ENCODE peak calls at places on chromosomes 7 and 10, in eight cellular contexts. One of them, this sample, is unnamed.

GRCh38 chr10:90041585-90041984 is 340.2 kb downstream of the KIF20B start:
- DNase-seq in Karpas-422: no peak
- DNase-seq in A549: no peak
- DNase-seq in CD8-positive, alpha-beta T cell: no peak
- DNase-seq in coronary artery: no peak
- DNase-seq in neural progenitor cell: no peak
- DNase-seq in IMR-90: no peak
- DNase-seq in RWPE1: no peak
- DNase-seq in this sample: no peak

GRCh38 chr7:77877800-77878199 is 79.2 kb downstream of the PHTF2 start:
- DNase-seq in Karpas-422: no peak
- DNase-seq in A549: no peak
- DNase-seq in CD8-positive, alpha-beta T cell: no peak
- DNase-seq in coronary artery: no peak
- DNase-seq in neural progenitor cell: no peak
- DNase-seq in IMR-90: peak; percentile 70
- DNase-seq in RWPE1: no peak
- DNase-seq in this sample: no peak

GRCh38 chr7:129169171-129169643 is 19.2 kb upstream of the SMO start:
- DNase-seq in Karpas-422: peak; percentile 80
- DNase-seq in A549: no peak
- DNase-seq in CD8-positive, alpha-beta T cell: peak; percentile 40
- DNase-seq in coronary artery: no peak
- DNase-seq in neural progenitor cell: peak; percentile 80
- DNase-seq in IMR-90: no peak
- DNase-seq in RWPE1: peak; percentile 20
- DNase-seq in this sample: no peak

GRCh38 chr10:84204122-84204521 is 9.8 kb downstream of the CDHR1 start:
- DNase-seq in Karpas-422: peak; percentile 48
- DNase-seq in A549: no peak
- DNase-seq in CD8-positive, alpha-beta T cell: no peak
- DNase-seq in coronary artery: no peak
- DNase-seq in neural progenitor cell: peak; percentile 38
- DNase-seq in IMR-90: no peak
- DNase-seq in RWPE1: no peak
- DNase-seq in this sample: no peak

GRCh38 chr7:106109521-106110237 is 2.4 kb downstream of the SYPL1 start:
- DNase-seq in Karpas-422: peak; percentile 87
- DNase-seq in A549: no peak
- DNase-seq in CD8-positive, alpha-beta T cell: no peak
- DNase-seq in coronary artery: no peak
- DNase-seq in neural progenitor cell: no peak
- DNase-seq in IMR-90: no peak
- DNase-seq in RWPE1: no peak
- DNase-seq in this sample: no peak

GRCh38 chr10:77965294-77965693 is 38.7 kb upstream of the DLG5 start:
- DNase-seq in Karpas-422: no peak
- DNase-seq in A549: no peak
- DNase-seq in CD8-positive, alpha-beta T cell: no peak
- DNase-seq in coronary artery: no peak
- DNase-seq in neural progenitor cell: no peak
- DNase-seq in IMR-90: peak; percentile 91
- DNase-seq in RWPE1: no peak
- DNase-seq in this sample: no peak

GRCh38 chr7:151059362-151060112 is at the start of gene SLC4A2:
- DNase-seq in Karpas-422: peak; percentile 90
- DNase-seq in A549: peak; percentile 76
- DNase-seq in CD8-positive, alpha-beta T cell: peak; percentile 70
- DNase-seq in coronary artery: peak; percentile 87
- DNase-seq in neural progenitor cell: peak; percentile 76
- DNase-seq in IMR-90: peak; percentile 58
- DNase-seq in RWPE1: peak; percentile 81
- DNase-seq in this sample: peak; percentile 73

GRCh38 chr7:96236198-96237039 is 85.5 kb downstream of the SLC25A13 start:
- DNase-seq in Karpas-422: no peak
- DNase-seq in A549: no peak
- DNase-seq in CD8-positive, alpha-beta T cell: no peak
- DNase-seq in coronary artery: peak; percentile 80
- DNase-seq in neural progenitor cell: no peak
- DNase-seq in IMR-90: peak; percentile 95
- DNase-seq in RWPE1: peak; percentile 42
- DNase-seq in this sample: no peak

GRCh38 chr10:59508296-59508695 is 145.9 kb upstream of the FAM13C start:
- DNase-seq in Karpas-422: no peak
- DNase-seq in A549: no peak
- DNase-seq in CD8-positive, alpha-beta T cell: no peak
- DNase-seq in coronary artery: no peak
- DNase-seq in neural progenitor cell: no peak
- DNase-seq in IMR-90: peak; percentile 59
- DNase-seq in RWPE1: peak; percentile 54
- DNase-seq in this sample: no peak

GRCh38 chr7:94324380-94325120 is 70.1 kb upstream of the COL1A2 start:
- DNase-seq in Karpas-422: no peak
- DNase-seq in A549: no peak
- DNase-seq in CD8-positive, alpha-beta T cell: no peak
- DNase-seq in coronary artery: no peak
- DNase-seq in neural progenitor cell: no peak
- DNase-seq in IMR-90: peak; percentile 53
- DNase-seq in RWPE1: no peak
- DNase-seq in this sample: no peak

GRCh38 chr10:16799621-16800020 is 17.6 kb downstream of the RSU1 start:
- DNase-seq in Karpas-422: no peak
- DNase-seq in A549: no peak
- DNase-seq in CD8-positive, alpha-beta T cell: no peak
- DNase-seq in coronary artery: no peak
- DNase-seq in neural progenitor cell: no peak
- DNase-seq in IMR-90: no peak
- DNase-seq in RWPE1: no peak
- DNase-seq in this sample: no peak

GRCh38 chr7:33959676-33960075 is 54.3 kb downstream of the BMPER start:
- DNase-seq in Karpas-422: no peak
- DNase-seq in A549: no peak
- DNase-seq in CD8-positive, alpha-beta T cell: no peak
- DNase-seq in coronary artery: no peak
- DNase-seq in neural progenitor cell: no peak
- DNase-seq in IMR-90: peak; percentile 54
- DNase-seq in RWPE1: no peak
- DNase-seq in this sample: no peak

GRCh38 chr7:28853834-28854749 is 104.0 kb downstream of the TRIL start:
- DNase-seq in Karpas-422: peak; percentile 89
- DNase-seq in A549: peak; percentile 66
- DNase-seq in CD8-positive, alpha-beta T cell: peak; percentile 45
- DNase-seq in coronary artery: peak; percentile 87
- DNase-seq in neural progenitor cell: peak; percentile 84
- DNase-seq in IMR-90: peak; percentile 46
- DNase-seq in RWPE1: peak; percentile 79
- DNase-seq in this sample: peak; percentile 57

GRCh38 chr10:102630663-102631062 is 13.6 kb upstream of the TRIM8 start:
- DNase-seq in Karpas-422: no peak
- DNase-seq in A549: no peak
- DNase-seq in CD8-positive, alpha-beta T cell: no peak
- DNase-seq in coronary artery: no peak
- DNase-seq in neural progenitor cell: no peak
- DNase-seq in IMR-90: no peak
- DNase-seq in RWPE1: no peak
- DNase-seq in this sample: no peak

GRCh38 chr10:71085689-71086438 is 126.5 kb upstream of the UNC5B start:
- DNase-seq in Karpas-422: no peak
- DNase-seq in A549: no peak
- DNase-seq in CD8-positive, alpha-beta T cell: no peak
- DNase-seq in coronary artery: peak; percentile 59
- DNase-seq in neural progenitor cell: peak; percentile 98
- DNase-seq in IMR-90: no peak
- DNase-seq in RWPE1: no peak
- DNase-seq in this sample: no peak

GRCh38 chr10:492896-493295 is 196.6 kb downstream of the DIP2C start:
- DNase-seq in Karpas-422: no peak
- DNase-seq in A549: no peak
- DNase-seq in CD8-positive, alpha-beta T cell: no peak
- DNase-seq in coronary artery: no peak
- DNase-seq in neural progenitor cell: no peak
- DNase-seq in IMR-90: no peak
- DNase-seq in RWPE1: no peak
- DNase-seq in this sample: no peak

GRCh38 chr10:54402576-54402975 is 398.5 kb downstream of the PCDH15 start:
- DNase-seq in Karpas-422: peak; percentile 42
- DNase-seq in A549: peak; percentile 19
- DNase-seq in CD8-positive, alpha-beta T cell: no peak
- DNase-seq in coronary artery: no peak
- DNase-seq in neural progenitor cell: peak; percentile 42
- DNase-seq in IMR-90: peak; percentile 7
- DNase-seq in RWPE1: peak; percentile 4
- DNase-seq in this sample: no peak

GRCh38 chr10:49362596-49363260 is 33.2 kb downstream of the DRGX start:
- DNase-seq in Karpas-422: no peak
- DNase-seq in A549: peak; percentile 17
- DNase-seq in CD8-positive, alpha-beta T cell: no peak
- DNase-seq in coronary artery: no peak
- DNase-seq in neural progenitor cell: no peak
- DNase-seq in IMR-90: no peak
- DNase-seq in RWPE1: no peak
- DNase-seq in this sample: no peak

GRCh38 chr10:88382699-88383098 is 200.4 kb downstream of the RNLS start:
- DNase-seq in Karpas-422: no peak
- DNase-seq in A549: no peak
- DNase-seq in CD8-positive, alpha-beta T cell: no peak
- DNase-seq in coronary artery: no peak
- DNase-seq in neural progenitor cell: no peak
- DNase-seq in IMR-90: no peak
- DNase-seq in RWPE1: no peak
- DNase-seq in this sample: no peak

GRCh38 chr10:88386878-88387773 is 196.0 kb downstream of the RNLS start:
- DNase-seq in Karpas-422: peak; percentile 88
- DNase-seq in A549: peak; percentile 73
- DNase-seq in CD8-positive, alpha-beta T cell: no peak
- DNase-seq in coronary artery: no peak
- DNase-seq in neural progenitor cell: peak; percentile 51
- DNase-seq in IMR-90: peak; percentile 82
- DNase-seq in RWPE1: peak; percentile 60
- DNase-seq in this sample: peak; percentile 21

GRCh38 chr10:88389456-88389855 is 193.7 kb downstream of the RNLS start:
- DNase-seq in Karpas-422: peak; percentile 77
- DNase-seq in A549: peak; percentile 49
- DNase-seq in CD8-positive, alpha-beta T cell: peak; percentile 14
- DNase-seq in coronary artery: no peak
- DNase-seq in neural progenitor cell: peak; percentile 27
- DNase-seq in IMR-90: peak; percentile 73
- DNase-seq in RWPE1: peak; percentile 22
- DNase-seq in this sample: peak; percentile 25

GRCh38 chr10:88385601-88386203 is 197.4 kb downstream of the RNLS start:
- DNase-seq in Karpas-422: peak; percentile 86
- DNase-seq in A549: peak; percentile 70
- DNase-seq in CD8-positive, alpha-beta T cell: peak; percentile 36
- DNase-seq in coronary artery: no peak
- DNase-seq in neural progenitor cell: no peak
- DNase-seq in IMR-90: no peak
- DNase-seq in RWPE1: peak; percentile 79
- DNase-seq in this sample: no peak

DNA sequence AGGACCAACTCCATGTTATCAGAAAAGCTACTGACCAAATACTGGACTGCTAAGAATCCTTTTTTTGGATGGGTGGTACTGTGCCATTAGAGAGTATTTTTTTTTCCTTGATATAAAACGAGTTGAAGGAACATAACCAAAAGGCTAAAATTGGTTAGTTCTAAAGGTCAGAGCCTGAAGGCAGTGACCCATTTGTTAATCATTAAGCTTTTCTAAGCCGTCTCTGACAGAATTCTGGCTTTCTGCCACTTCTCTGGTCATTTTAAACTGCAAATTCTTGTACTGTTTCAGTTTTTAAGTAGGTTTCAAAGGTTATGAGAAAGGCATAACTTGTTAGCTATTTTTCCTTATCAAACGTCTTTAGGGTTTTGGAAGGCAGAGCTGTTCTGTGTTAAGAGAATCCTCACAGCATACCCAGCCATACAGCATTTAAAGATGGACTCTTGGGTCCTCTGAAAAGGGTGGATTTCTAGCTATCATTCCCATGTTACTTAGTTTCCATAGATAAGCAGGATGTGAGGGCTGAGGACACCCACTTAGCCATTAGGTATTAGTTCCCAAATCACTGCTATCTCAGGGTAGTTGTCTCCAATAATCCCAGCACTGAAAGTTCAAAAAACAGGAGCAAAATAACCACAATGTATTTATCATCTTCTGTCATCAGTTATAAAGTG is 196.8 kb downstream of the RNLS start:
- DNase-seq in Karpas-422: peak; percentile 67
- DNase-seq in A549: peak; percentile 58
- DNase-seq in CD8-positive, alpha-beta T cell: no peak
- DNase-seq in coronary artery: no peak
- DNase-seq in neural progenitor cell: no peak
- DNase-seq in IMR-90: no peak
- DNase-seq in RWPE1: peak; percentile 47
- DNase-seq in this sample: no peak
- H3K27ac ChIP-seq in Karpas-422: peak overlapping the region; percentile 100
- H3K27ac ChIP-seq in A549: peak overlapping the region; percentile 82
- H3K27ac ChIP-seq in CD8-positive, alpha-beta T cell: peak overlapping the region; percentile 80
- H3K27ac ChIP-seq in coronary artery: peak overlapping the region; percentile 63
- H3K27ac ChIP-seq in neural progenitor cell: no peak overlapping the region
- H3K27ac ChIP-seq in IMR-90: no peak overlapping the region
- H3K27ac ChIP-seq in RWPE1: no peak overlapping the region
- H3K27ac ChIP-seq in this sample: peak overlapping the region; percentile 80

GRCh38 chr7:98285132-98286092 is 3.9 kb downstream of the BRI3 start:
- DNase-seq in Karpas-422: no peak
- DNase-seq in A549: no peak
- DNase-seq in CD8-positive, alpha-beta T cell: no peak
- DNase-seq in coronary artery: no peak
- DNase-seq in neural progenitor cell: no peak
- DNase-seq in IMR-90: no peak
- DNase-seq in RWPE1: no peak
- DNase-seq in this sample: no peak
- H3K27ac ChIP-seq in Karpas-422: no peak overlapping the region
- H3K27ac ChIP-seq in A549: peak overlapping the region; percentile 99
- H3K27ac ChIP-seq in CD8-positive, alpha-beta T cell: no peak overlapping the region
- H3K27ac ChIP-seq in coronary artery: peak overlapping the region; percentile 93
- H3K27ac ChIP-seq in neural progenitor cell: no peak overlapping the region
- H3K27ac ChIP-seq in IMR-90: peak overlapping the region; percentile 91
- H3K27ac ChIP-seq in RWPE1: peak overlapping the region; percentile 97
- H3K27ac ChIP-seq in this sample: peak overlapping the region; percentile 31

GRCh38 chr10:119205926-119206602 is 1.3 kb upstream of the GRK5 start:
- DNase-seq in Karpas-422: peak; percentile 77
- DNase-seq in A549: peak; percentile 69
- DNase-seq in CD8-positive, alpha-beta T cell: peak; percentile 25
- DNase-seq in coronary artery: no peak
- DNase-seq in neural progenitor cell: peak; percentile 55
- DNase-seq in IMR-90: no peak
- DNase-seq in RWPE1: no peak
- DNase-seq in this sample: peak; percentile 33
- H3K27ac ChIP-seq in Karpas-422: no peak overlapping the region
- H3K27ac ChIP-seq in A549: peak overlapping the region; percentile 99
- H3K27ac ChIP-seq in CD8-positive, alpha-beta T cell: peak overlapping the region; percentile 57
- H3K27ac ChIP-seq in coronary artery: peak overlapping the region; percentile 95
- H3K27ac ChIP-seq in neural progenitor cell: no peak overlapping the region
- H3K27ac ChIP-seq in IMR-90: peak overlapping the region; percentile 38
- H3K27ac ChIP-seq in RWPE1: peak overlapping the region; percentile 91
- H3K27ac ChIP-seq in this sample: peak overlapping the region; percentile 82

DNA sequence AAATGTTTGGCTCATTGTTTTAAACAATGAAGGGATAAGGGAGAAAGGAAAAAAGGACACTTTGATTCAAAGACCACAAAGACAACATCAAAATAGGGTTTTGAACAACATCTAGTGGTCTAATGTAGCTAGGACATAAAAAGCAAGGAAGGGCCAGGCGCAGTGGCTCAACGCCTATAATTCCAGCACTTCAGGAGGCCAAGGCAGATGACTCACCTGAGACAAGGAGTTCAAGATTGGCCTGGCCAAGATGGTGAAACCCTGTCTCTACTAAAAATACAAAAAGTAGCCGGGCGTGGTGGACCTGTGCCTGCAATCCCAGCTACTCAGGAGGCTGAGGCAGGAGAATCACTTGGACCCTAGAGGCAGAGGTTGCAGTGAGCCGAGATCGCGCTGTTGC is 17.7 kb downstream of the NAPEPLD start:
- DNase-seq in Karpas-422: no peak
- DNase-seq in A549: no peak
- DNase-seq in CD8-positive, alpha-beta T cell: no peak
- DNase-seq in coronary artery: no peak
- DNase-seq in neural progenitor cell: no peak
- DNase-seq in IMR-90: no peak
- DNase-seq in RWPE1: no peak
- DNase-seq in this sample: no peak
- H3K27ac ChIP-seq in Karpas-422: no peak overlapping the region
- H3K27ac ChIP-seq in A549: no peak overlapping the region
- H3K27ac ChIP-seq in CD8-positive, alpha-beta T cell: no peak overlapping the region
- H3K27ac ChIP-seq in coronary artery: no peak overlapping the region
- H3K27ac ChIP-seq in neural progenitor cell: no peak overlapping the region
- H3K27ac ChIP-seq in IMR-90: no peak overlapping the region
- H3K27ac ChIP-seq in RWPE1: peak overlapping the region; percentile 27
- H3K27ac ChIP-seq in this sample: no peak overlapping the region

This sample was measured in caudate nucleus.